ENCODE peak calls at places on chromosome 7, in nine cellular contexts. G, F, M, A, S, U, C, K and B are unnamed samples.

GRCh38 chr7:28980504-28981281 is 22.6 kb upstream of the TRIL start:
- DNase-seq in F (peak), G (no peak), C (no peak), K (peak), S (no peak), U (no peak), A (no peak), M (no peak), B (no peak)

GRCh38 chr7:51123322-51124021 is 193.1 kb downstream of the COBL start:
- DNase-seq in S (peak), A (peak), M (peak), G (peak), K (no peak), U (peak), C (no peak), F (no peak), B (peak)

GRCh38 chr7:108351715-108352114 is 104.5 kb downstream of the NRCAM start:
- DNase-seq in G (peak), C (no peak), U (no peak), F (peak), K (no peak), M (no peak), A (no peak), S (no peak), B (no peak)

GRCh38 chr7:137020351-137020750 is 151.9 kb downstream of the CHRM2 start:
- DNase-seq in U (no peak), K (no peak), C (no peak), A (no peak), S (no peak), G (peak), F (no peak), M (no peak), B (no peak)

GRCh38 chr7:147803625-147804024 is 786.9 kb upstream of the C7orf33 start:
- DNase-seq in A (no peak), G (no peak), U (no peak), S (no peak), C (no peak), F (no peak), K (no peak), M (no peak), B (no peak)

GRCh38 chr7:133859191-133859590 is 267.9 kb upstream of the LRGUK start:
- DNase-seq in S (no peak), U (no peak), G (no peak), C (no peak), F (no peak), M (no peak), K (peak), A (no peak), B (no peak)

GRCh38 chr7:79317728-79318127 is 135.7 kb downstream of the MAGI2 start:
- DNase-seq in S (peak), F (peak), A (no peak), G (peak), M (no peak), C (no peak), K (peak), U (peak), B (peak)

GRCh38 chr7:79982151-79982770 is 152.4 kb upstream of the GNAI1 start:
- DNase-seq in G (no peak), S (no peak), U (no peak), C (no peak), M (no peak), A (no peak), K (no peak), F (no peak), B (no peak)

GRCh38 chr7:2993868-2994267 is 49.8 kb downstream of the CARD11 start:
- DNase-seq in C (no peak), U (no peak), A (no peak), S (peak), M (no peak), K (peak), G (no peak), F (no peak), B (no peak)

GRCh38 chr7:158289761-158290523 is 297.7 kb downstream of the PTPRN2 start:
- DNase-seq in U (no peak), S (no peak), G (no peak), C (no peak), K (no peak), F (no peak), A (no peak), M (no peak), B (no peak)

GRCh38 chr7:39667354-39667923 is 44.1 kb downstream of the RALA start:
- DNase-seq in A (no peak), M (no peak), U (no peak), K (no peak), C (no peak), F (no peak), G (no peak), S (no peak), B (no peak)

GRCh38 chr7:19772323-19772722 is 1.1 kb downstream of the TMEM196 start:
- DNase-seq in F (no peak), M (no peak), K (peak), S (no peak), G (no peak), U (no peak), C (no peak), A (no peak), B (no peak)

GRCh38 chr7:100022621-100023020 is 7.2 kb downstream of the ZKSCAN1 start:
- DNase-seq in U (no peak), S (peak), G (no peak), F (peak), M (no peak), A (no peak), K (no peak), C (no peak), B (no peak)

GRCh38 chr7:69439040-69439439 is 159.2 kb upstream of the AUTS2 start:
- DNase-seq in A (no peak), F (no peak), K (no peak), G (no peak), U (no peak), M (no peak), S (no peak), C (no peak), B (no peak)